ENCODE peak calls at places on chromosomes 7 and 10, in five cellular contexts. One of them, this sample, is unnamed.

GRCh38 chr7:157893535-157894044 is 556.8 kb downstream of the DNAJB6 start:
- DNase-seq in uterus: no peak
- DNase-seq in A549: no peak
- DNase-seq in endothelial cell of umbilical vein: no peak
- DNase-seq in esophagus squamous epithelium: no peak
- DNase-seq in this sample: no peak

GRCh38 chr7:131110294-131111080 is 217.2 kb upstream of the MKLN1 start:
- DNase-seq in uterus: peak; percentile 38
- DNase-seq in esophagus squamous epithelium: no peak
- DNase-seq in endothelial cell of umbilical vein: peak; percentile 48
- DNase-seq in A549: peak; percentile 73
- DNase-seq in this sample: no peak

GRCh38 chr7:47256016-47256415 is 325.9 kb downstream of the TNS3 start:
- DNase-seq in esophagus squamous epithelium: no peak
- DNase-seq in A549: no peak
- DNase-seq in endothelial cell of umbilical vein: no peak
- DNase-seq in uterus: no peak
- DNase-seq in this sample: no peak

GRCh38 chr10:44958196-44958896 is 1.3 kb upstream of the RASSF4 start:
- DNase-seq in uterus: no peak
- DNase-seq in A549: no peak
- DNase-seq in esophagus squamous epithelium: no peak
- DNase-seq in endothelial cell of umbilical vein: peak; percentile 47
- DNase-seq in this sample: peak; percentile 25

GRCh38 chr10:119305860-119306513 is 98.6 kb downstream of the GRK5 start:
- DNase-seq in A549: peak; percentile 92
- DNase-seq in esophagus squamous epithelium: peak; percentile 19
- DNase-seq in endothelial cell of umbilical vein: peak; percentile 99
- DNase-seq in uterus: peak; percentile 96
- DNase-seq in this sample: peak; percentile 86

GRCh38 chr10:97531401-97531985 is 32.8 kb downstream of the UBTD1 start:
- DNase-seq in endothelial cell of umbilical vein: no peak
- DNase-seq in esophagus squamous epithelium: no peak
- DNase-seq in uterus: no peak
- DNase-seq in A549: no peak
- DNase-seq in this sample: no peak

GRCh38 chr10:125824736-125825135 is 1.4 kb downstream of the BCCIP start:
- DNase-seq in esophagus squamous epithelium: no peak
- DNase-seq in uterus: no peak
- DNase-seq in A549: peak; percentile 24
- DNase-seq in endothelial cell of umbilical vein: no peak
- DNase-seq in this sample: no peak

GRCh38 chr7:45921699-45922519 is 837 bp upstream of the IGFBP3 start:
- DNase-seq in uterus: peak; percentile 77
- DNase-seq in esophagus squamous epithelium: no peak
- DNase-seq in endothelial cell of umbilical vein: peak; percentile 78
- DNase-seq in A549: peak; percentile 85
- DNase-seq in this sample: no peak

GRCh38 chr10:28300027-28300426 is 2.8 kb downstream of the MPP7 start:
- DNase-seq in A549: no peak
- DNase-seq in esophagus squamous epithelium: no peak
- DNase-seq in endothelial cell of umbilical vein: no peak
- DNase-seq in uterus: no peak
- DNase-seq in this sample: no peak

GRCh38 chr10:34789993-34790506 is 25.0 kb downstream of the PARD3 start:
- DNase-seq in uterus: no peak
- DNase-seq in esophagus squamous epithelium: no peak
- DNase-seq in endothelial cell of umbilical vein: no peak
- DNase-seq in A549: peak; percentile 54
- DNase-seq in this sample: no peak

GRCh38 chr10:116104210-116104932 is 168.6 kb downstream of the GFRA1 start:
- DNase-seq in esophagus squamous epithelium: no peak
- DNase-seq in endothelial cell of umbilical vein: no peak
- DNase-seq in A549: no peak
- DNase-seq in uterus: no peak
- DNase-seq in this sample: no peak

GRCh38 chr7:97639036-97639435 is 92.8 kb upstream of the TAC1 start:
- DNase-seq in uterus: no peak
- DNase-seq in esophagus squamous epithelium: no peak
- DNase-seq in endothelial cell of umbilical vein: no peak
- DNase-seq in A549: no peak
- DNase-seq in this sample: no peak

GRCh38 chr10:5014936-5015335 is 11.3 kb upstream of the AKR1C2 start:
- DNase-seq in endothelial cell of umbilical vein: no peak
- DNase-seq in esophagus squamous epithelium: no peak
- DNase-seq in uterus: no peak
- DNase-seq in A549: peak; percentile 86
- DNase-seq in this sample: no peak

GRCh38 chr7:91266067-91266930 is 2.1 kb downstream of the FZD1 start:
- DNase-seq in endothelial cell of umbilical vein: no peak
- DNase-seq in uterus: peak; percentile 24
- DNase-seq in A549: no peak
- DNase-seq in esophagus squamous epithelium: no peak
- DNase-seq in this sample: peak; percentile 76

GRCh38 chr10:63718453-63718852 is 197.3 kb downstream of the REEP3 start:
- DNase-seq in uterus: no peak
- DNase-seq in esophagus squamous epithelium: no peak
- DNase-seq in endothelial cell of umbilical vein: no peak
- DNase-seq in A549: no peak
- DNase-seq in this sample: no peak

GRCh38 chr10:43890124-43890523 is 241.4 kb upstream of the ZNF32 start:
- DNase-seq in uterus: no peak
- DNase-seq in endothelial cell of umbilical vein: no peak
- DNase-seq in esophagus squamous epithelium: no peak
- DNase-seq in A549: no peak
- DNase-seq in this sample: no peak

GRCh38 chr10:104582604-104582951 is 58.5 kb upstream of the SORCS3 start:
- DNase-seq in uterus: no peak
- DNase-seq in endothelial cell of umbilical vein: no peak
- DNase-seq in A549: no peak
- DNase-seq in esophagus squamous epithelium: no peak
- DNase-seq in this sample: no peak

GRCh38 chr10:116163732-116164131 is 109.3 kb downstream of the GFRA1 start:
- DNase-seq in uterus: no peak
- DNase-seq in A549: no peak
- DNase-seq in endothelial cell of umbilical vein: no peak
- DNase-seq in esophagus squamous epithelium: no peak
- DNase-seq in this sample: no peak

GRCh38 chr7:131546583-131547111 is 9.8 kb downstream of the PODXL start:
- DNase-seq in uterus: no peak
- DNase-seq in A549: peak; percentile 72
- DNase-seq in endothelial cell of umbilical vein: peak; percentile 57
- DNase-seq in esophagus squamous epithelium: no peak
- DNase-seq in this sample: peak; percentile 49

GRCh38 chr7:2019693-2020511 is 212.8 kb downstream of the MAD1L1 start:
- DNase-seq in uterus: peak; percentile 46
- DNase-seq in endothelial cell of umbilical vein: peak; percentile 38
- DNase-seq in esophagus squamous epithelium: peak; percentile 17
- DNase-seq in A549: no peak
- DNase-seq in this sample: peak; percentile 92

GRCh38 chr10:119347181-119347974 is 140.0 kb downstream of the GRK5 start:
- DNase-seq in uterus: no peak
- DNase-seq in esophagus squamous epithelium: no peak
- DNase-seq in endothelial cell of umbilical vein: no peak
- DNase-seq in A549: no peak
- DNase-seq in this sample: peak; percentile 64

GRCh38 chr7:143240323-143241168 is 18.7 kb downstream of the TAS2R40 start:
- DNase-seq in A549: peak; percentile 76
- DNase-seq in uterus: peak; percentile 74
- DNase-seq in endothelial cell of umbilical vein: peak; percentile 80
- DNase-seq in esophagus squamous epithelium: no peak
- DNase-seq in this sample: no peak

GRCh38 chr7:95066736-95067530 is 159.5 kb downstream of the PPP1R9A start:
- DNase-seq in endothelial cell of umbilical vein: peak; percentile 52
- DNase-seq in esophagus squamous epithelium: no peak
- DNase-seq in uterus: no peak
- DNase-seq in A549: peak; percentile 86
- DNase-seq in this sample: no peak

GRCh38 chr7:116223598-116223997 is 13.3 kb downstream of the TES start:
- DNase-seq in endothelial cell of umbilical vein: no peak
- DNase-seq in A549: no peak
- DNase-seq in esophagus squamous epithelium: no peak
- DNase-seq in uterus: no peak
- DNase-seq in this sample: no peak

GRCh38 chr7:84139986-84140729 is 54.4 kb downstream of the SEMA3A start:
- DNase-seq in uterus: no peak
- DNase-seq in esophagus squamous epithelium: no peak
- DNase-seq in A549: no peak
- DNase-seq in endothelial cell of umbilical vein: peak; percentile 55
- DNase-seq in this sample: no peak

GRCh38 chr7:50363327-50364060 is 59.0 kb downstream of the IKZF1 start:
- DNase-seq in endothelial cell of umbilical vein: no peak
- DNase-seq in A549: no peak
- DNase-seq in uterus: no peak
- DNase-seq in esophagus squamous epithelium: no peak
- DNase-seq in this sample: no peak
- TF ChIP-seq POLR2A in endothelial cell of umbilical vein: no peak
- TF ChIP-seq POLR2A in A549: no peak
- TF ChIP-seq POLR2A in uterus: no peak
- TF ChIP-seq POLR2A in esophagus squamous epithelium: no peak
- TF ChIP-seq POLR2A in this sample: no peak

GRCh38 chr10:75658915-75659314 is 227.5 kb downstream of the LRMDA start:
- DNase-seq in A549: no peak
- DNase-seq in endothelial cell of umbilical vein: no peak
- DNase-seq in esophagus squamous epithelium: no peak
- DNase-seq in uterus: no peak
- DNase-seq in this sample: no peak
- H3K27ac ChIP-seq in A549: no peak overlapping the region
- H3K27ac ChIP-seq in endothelial cell of umbilical vein: no peak overlapping the region
- H3K27ac ChIP-seq in esophagus squamous epithelium: peak overlapping the region; percentile 17
- H3K27ac ChIP-seq in uterus: no peak overlapping the region
- H3K27ac ChIP-seq in this sample: no peak overlapping the region

GRCh38 chr10:80191589-80192270 is 13.6 kb downstream of the ANXA11 start:
- DNase-seq in uterus: no peak
- DNase-seq in esophagus squamous epithelium: no peak
- DNase-seq in A549: no peak
- DNase-seq in endothelial cell of umbilical vein: no peak
- DNase-seq in this sample: no peak
- H3K4me3 ChIP-seq in uterus: no peak overlapping the region
- H3K4me3 ChIP-seq in esophagus squamous epithelium: no peak overlapping the region
- H3K4me3 ChIP-seq in A549: no peak overlapping the region
- H3K4me3 ChIP-seq in endothelial cell of umbilical vein: no peak overlapping the region
- H3K4me3 ChIP-seq in this sample: no peak overlapping the region

DNA sequence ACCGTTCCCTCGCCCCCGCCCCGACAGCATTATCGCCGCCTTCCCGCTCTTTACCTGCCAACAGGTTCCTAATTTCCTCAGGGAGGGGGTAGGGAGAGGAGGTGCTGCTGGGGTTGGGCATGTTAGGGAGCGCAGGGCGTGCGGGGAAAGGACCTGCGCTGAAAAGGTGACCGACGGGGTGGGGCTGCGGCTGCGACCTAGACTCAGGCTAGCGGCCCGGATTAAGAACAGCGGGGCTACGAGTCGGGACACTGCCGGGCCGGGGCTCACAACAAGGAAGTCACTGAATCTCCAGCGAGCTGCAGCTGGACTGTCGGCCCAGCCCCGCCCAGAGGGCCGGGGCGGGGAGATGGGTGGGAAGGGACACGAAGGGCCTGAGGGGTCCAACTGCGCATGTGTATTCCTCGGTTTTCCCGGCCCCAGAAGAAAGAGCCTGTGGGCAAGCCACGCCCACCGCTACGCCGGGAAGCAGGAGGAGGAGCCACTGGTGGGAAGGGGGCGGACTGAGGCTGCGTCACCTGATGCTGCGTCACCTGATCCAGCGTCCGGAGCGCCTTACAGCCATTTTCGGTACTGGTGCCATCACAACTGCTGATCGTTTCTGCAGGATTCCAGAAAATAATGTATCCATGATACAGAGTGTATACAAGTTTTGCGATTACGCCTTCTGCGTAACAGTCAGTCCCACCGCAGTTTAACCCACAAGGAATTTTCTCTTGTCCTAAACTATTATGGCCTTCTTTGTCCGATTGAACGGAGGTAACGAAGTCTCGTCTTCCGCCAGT is at the start of gene SKAP2:
- DNase-seq in uterus: peak; percentile 95
- DNase-seq in A549: peak; percentile 99
- DNase-seq in esophagus squamous epithelium: peak; percentile 91
- DNase-seq in endothelial cell of umbilical vein: peak; percentile 99
- DNase-seq in this sample: peak; percentile 99
- TF ChIP-seq POLR2A in uterus: peak; percentile 84
- TF ChIP-seq POLR2A in A549: peak; percentile 70
- TF ChIP-seq POLR2A in esophagus squamous epithelium: peak; percentile 94
- TF ChIP-seq POLR2A in endothelial cell of umbilical vein: peak; percentile 99
- TF ChIP-seq POLR2A in this sample: peak; percentile 38

GRCh38 chr7:54333952-54334351 is 208.2 kb upstream of the VSTM2A start:
- DNase-seq in A549: no peak
- DNase-seq in endothelial cell of umbilical vein: no peak
- DNase-seq in uterus: no peak
- DNase-seq in esophagus squamous epithelium: no peak
- DNase-seq in this sample: no peak
- H3K27ac ChIP-seq in A549: no peak overlapping the region
- H3K27ac ChIP-seq in endothelial cell of umbilical vein: no peak overlapping the region
- H3K27ac ChIP-seq in uterus: no peak overlapping the region
- H3K27ac ChIP-seq in esophagus squamous epithelium: no peak overlapping the region
- H3K27ac ChIP-seq in this sample: no peak overlapping the region

GRCh38 chr7:29511851-29512250 is 51.8 kb upstream of the PRR15 start:
- DNase-seq in esophagus squamous epithelium: no peak
- DNase-seq in A549: no peak
- DNase-seq in uterus: no peak
- DNase-seq in endothelial cell of umbilical vein: no peak
- DNase-seq in this sample: no peak

GRCh38 chr7:29516491-29516890 is 47.1 kb upstream of the PRR15 start:
- DNase-seq in uterus: no peak
- DNase-seq in endothelial cell of umbilical vein: no peak
- DNase-seq in A549: no peak
- DNase-seq in esophagus squamous epithelium: no peak
- DNase-seq in this sample: no peak

GRCh38 chr7:29508608-29509007 is 55.0 kb upstream of the PRR15 start:
- DNase-seq in A549: no peak
- DNase-seq in endothelial cell of umbilical vein: peak; percentile 17
- DNase-seq in esophagus squamous epithelium: no peak
- DNase-seq in uterus: peak; percentile 32
- DNase-seq in this sample: no peak

GRCh38 chr7:29510028-29510427 is 53.6 kb upstream of the PRR15 start:
- DNase-seq in esophagus squamous epithelium: no peak
- DNase-seq in endothelial cell of umbilical vein: no peak
- DNase-seq in uterus: no peak
- DNase-seq in A549: no peak
- DNase-seq in this sample: no peak

GRCh38 chr7:29511337-29511736 is 52.3 kb upstream of the PRR15 start:
- DNase-seq in A549: no peak
- DNase-seq in uterus: no peak
- DNase-seq in endothelial cell of umbilical vein: no peak
- DNase-seq in esophagus squamous epithelium: no peak
- DNase-seq in this sample: no peak
- H3K4me3 ChIP-seq in A549: no peak overlapping the region
- H3K4me3 ChIP-seq in uterus: no peak overlapping the region
- H3K4me3 ChIP-seq in endothelial cell of umbilical vein: no peak overlapping the region
- H3K4me3 ChIP-seq in esophagus squamous epithelium: no peak overlapping the region
- H3K4me3 ChIP-seq in this sample: no peak overlapping the region

This sample was measured in spleen.